ENCODE peak calls at places on chromosomes 2 and 18, in seven cellular contexts. F is tibial artery, S is uterus, K is heart left ventricle, G is heart right ventricle, I is tibial nerve, Y is H9. N is an unnamed sample.

GRCh38 chr18:8937695-8938094 is 164.8 kb upstream of the NDUFV2 start:
- DNase-seq in Y (no peak), F (no peak), G (no peak), I (no peak), S (no peak), K (no peak), N (no peak)

GRCh38 chr2:64876137-64876647 is 113.0 kb upstream of the SLC1A4 start:
- DNase-seq in I (no peak), F (no peak), K (no peak), G (peak), S (peak), Y (peak), N (no peak)

GRCh38 chr2:221422516-221423211 is 149.4 kb downstream of the EPHA4 start:
- DNase-seq in G (no peak), S (no peak), Y (no peak), K (no peak), F (no peak), I (no peak), N (no peak)

GRCh38 chr2:150997066-150997465 is 264.6 kb downstream of the RBM43 start:
- DNase-seq in Y (no peak), K (no peak), I (no peak), F (no peak), S (no peak), G (no peak), N (no peak)

GRCh38 chr2:102509749-102510148 is 36.7 kb downstream of the SLC9A4 start:
- DNase-seq in G (no peak), Y (no peak), F (no peak), I (no peak), K (no peak), S (no peak), N (no peak)

GRCh38 chr2:217167531-217167930 is 307.7 kb upstream of the TNP1 start:
- DNase-seq in I (no peak), S (no peak), K (no peak), G (no peak), F (no peak), Y (no peak), N (no peak)

GRCh38 chr2:144230057-144230451 is 289.9 kb downstream of the ZEB2 start:
- DNase-seq in S (no peak), K (no peak), I (no peak), F (no peak), G (no peak), Y (no peak), N (no peak)

GRCh38 chr18:21703241-21703820 is 1.2 kb downstream of the ABHD3 start:
- DNase-seq in S (no peak), G (no peak), I (no peak), Y (peak), K (no peak), F (no peak), N (no peak)

GRCh38 chr18:3508576-3509559 is 58.9 kb downstream of the TGIF1 start:
- DNase-seq in I (no peak), S (no peak), G (no peak), F (no peak), Y (peak), K (no peak), N (no peak)

GRCh38 chr2:173149491-173149890 is 73.8 kb downstream of the MAP3K20 start:
- DNase-seq in F (no peak), I (no peak), S (no peak), G (no peak), K (no peak), Y (no peak), N (no peak)

GRCh38 chr2:21289994-21290393 is 166.2 kb downstream of the TDRD15 start:
- DNase-seq in F (no peak), S (no peak), K (peak), I (no peak), Y (no peak), G (no peak), N (no peak)

GRCh38 chr18:13566941-13567762 is 159.2 kb downstream of the FAM210A start:
- DNase-seq in I (no peak), Y (no peak), F (peak), K (peak), S (no peak), G (peak), N (peak)

GRCh38 chr2:84697895-84698294 is 181.6 kb downstream of the DNAH6 start:
- DNase-seq in Y (no peak), K (no peak), I (no peak), S (no peak), G (no peak), F (no peak), N (no peak)

GRCh38 chr2:96344011-96344410 is 8.4 kb downstream of the NCAPH start:
- DNase-seq in K (no peak), Y (no peak), F (no peak), S (no peak), I (no peak), G (no peak), N (no peak)

GRCh38 chr2:127508025-127508620 is 18.2 kb downstream of the IWS1 start:
- DNase-seq in K (no peak), G (no peak), F (no peak), S (no peak), I (no peak), Y (no peak), N (no peak)
- H3K27ac ChIP-seq in K (peak), G (peak), F (no peak), S (no peak), I (peak), Y (no peak), N (peak)

DNA sequence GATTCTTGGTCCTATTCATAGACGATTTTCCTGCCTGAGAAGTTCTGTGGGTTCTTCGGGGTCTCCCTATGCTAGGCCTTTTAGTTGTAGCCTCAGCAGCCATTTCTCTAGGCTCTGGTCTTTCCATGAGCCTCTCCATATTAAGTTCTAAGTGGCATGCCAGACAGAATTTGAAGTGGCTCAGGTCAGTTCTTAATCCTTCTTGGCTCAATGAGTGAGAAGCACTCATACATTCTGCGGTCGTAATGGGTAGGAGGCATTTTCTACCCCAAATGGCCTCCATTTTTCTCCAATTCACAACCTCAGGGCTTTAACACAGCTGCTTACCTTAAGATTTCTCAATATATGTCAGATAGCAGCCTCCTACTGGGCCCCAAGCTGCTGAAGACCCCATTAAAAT is 405.3 kb upstream of the GALNT5 start:
- DNase-seq in S (no peak), K (no peak), G (no peak), I (no peak), F (no peak), Y (no peak), N (no peak)
- H3K27ac ChIP-seq in S (no peak), K (no peak), G (no peak), I (no peak), F (no peak), Y (no peak), N (peak)

GRCh38 chr2:5121677-5122076 is 570.5 kb upstream of the SOX11 start:
- DNase-seq in I (no peak), S (no peak), F (no peak), K (no peak), G (no peak), Y (peak), N (no peak)

GRCh38 chr2:5121106-5121505 is 571.1 kb upstream of the SOX11 start:
- DNase-seq in F (no peak), S (no peak), Y (no peak), G (no peak), K (no peak), I (no peak), N (no peak)

GRCh38 chr2:5123597-5124196 is 568.5 kb upstream of the SOX11 start:
- DNase-seq in S (no peak), Y (no peak), I (no peak), F (no peak), K (no peak), G (no peak), N (no peak)

DNA sequence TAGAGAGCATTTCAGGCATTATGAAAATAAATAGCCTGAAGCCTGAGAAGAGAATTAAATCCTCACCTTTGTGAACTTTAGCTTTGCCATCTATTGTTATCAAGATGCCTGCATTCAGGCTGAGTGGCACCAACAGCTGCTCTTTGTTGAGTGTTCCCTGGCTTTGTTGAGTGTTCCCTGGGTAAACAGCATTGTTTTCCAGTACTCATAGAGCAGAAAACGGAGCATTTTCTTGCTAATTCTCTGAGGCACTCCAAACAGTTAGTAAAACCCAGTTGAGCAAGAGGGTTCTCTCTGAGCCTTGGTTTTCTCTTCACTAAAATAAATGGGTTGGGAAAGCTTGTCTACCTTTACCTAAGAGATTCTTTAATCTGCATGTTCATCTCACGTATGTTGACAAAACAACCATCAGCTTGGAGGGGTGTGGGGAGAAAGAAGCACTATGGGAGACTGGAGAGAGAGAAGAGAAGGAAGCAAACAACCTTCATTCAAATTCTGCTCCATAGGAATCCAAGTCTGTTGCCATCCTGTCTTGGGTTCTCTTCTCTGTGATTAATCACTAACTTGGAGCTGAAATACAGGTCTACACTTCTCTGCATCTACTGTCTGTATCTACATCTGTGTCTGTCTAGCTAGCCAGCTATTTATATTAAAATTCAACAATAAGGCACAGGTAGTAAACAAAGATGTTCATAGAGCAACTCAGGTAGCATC is 567.0 kb upstream of the SOX11 start:
- DNase-seq in G (no peak), Y (no peak), K (no peak), S (no peak), I (no peak), F (no peak), N (no peak)
- H3K27ac ChIP-seq in G (no peak), Y (peak), K (no peak), S (no peak), I (no peak), F (no peak), N (no peak)

GRCh38 chr2:232318175-232318855 is 60.2 kb upstream of the ALPP start:
- DNase-seq in Y (no peak), F (no peak), G (no peak), I (no peak), K (no peak), S (no peak), N (no peak)
- H3K27ac ChIP-seq in Y (no peak), F (no peak), G (no peak), I (no peak), K (no peak), S (no peak), N (no peak)

GRCh38 chr2:164896634-164897033 is 55.0 kb upstream of the COBLL1 start:
- DNase-seq in G (no peak), I (no peak), K (no peak), Y (no peak), S (no peak), F (no peak), N (no peak)
- H3K27ac ChIP-seq in G (no peak), I (no peak), K (no peak), Y (no peak), S (no peak), F (no peak), N (no peak)

DNA sequence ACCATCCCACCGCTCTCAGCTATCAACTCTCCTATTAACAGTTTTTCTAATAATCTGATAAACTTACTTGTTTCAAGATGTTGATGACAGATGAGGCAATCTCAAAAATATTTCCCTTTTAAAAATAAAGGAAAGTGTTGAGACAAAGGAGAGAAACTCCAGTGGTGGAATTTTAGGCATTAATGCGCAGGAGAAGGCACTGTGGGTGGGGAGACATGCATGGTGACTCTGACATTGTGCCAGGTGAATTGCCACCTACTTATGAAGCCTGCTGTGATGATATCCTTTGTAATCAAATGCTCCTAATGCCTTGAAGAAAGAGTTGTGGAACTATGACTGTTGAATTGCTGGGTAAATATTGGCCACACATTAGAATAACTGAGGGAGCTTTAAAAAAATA is 101.4 kb downstream of the PLA2R1 start:
- DNase-seq in S (no peak), F (no peak), K (no peak), I (no peak), G (no peak), Y (no peak), N (no peak)
- H3K27ac ChIP-seq in S (peak), F (no peak), K (no peak), I (peak), G (no peak), Y (no peak), N (no peak)

N was measured in upper lobe of right lung.